ENCODE peak calls at places on chromosome 16, in nine cellular contexts. One of them, this sample, is unnamed.
A peak's percentile ranks its signal among the peaks of the same experiment; 100 is the strongest.

GRCh38 chr16:85782476-85782875 is 16.9 kb downstream of the EMC8 start:
- DNase-seq in T-helper 9 cell: no peak
- DNase-seq in SJSA1: no peak
- DNase-seq in activated CD8-positive, alpha-beta memory T cell treated with anti-CD3 and anti-CD28 coated beads, Interleukin-2, amount 10 ng/mL, durations not matched to agents 7 days and 5 days: no peak
- DNase-seq in neural crest cell: no peak
- DNase-seq in NCI-H2081: no peak
- DNase-seq in AG04450: no peak
- DNase-seq in nephron progenitor cell: no peak
- DNase-seq in activated naive CD4-positive, alpha-beta T cell treated with anti-CD3 and anti-CD28 coated beads, Interleukin-2, amount 50 U/mL, for 72 hours: no peak
- DNase-seq in this sample: no peak

GRCh38 chr16:77657016-77657415 is 65.3 kb upstream of the NUDT7 start:
- DNase-seq in T-helper 9 cell: no peak
- DNase-seq in SJSA1: no peak
- DNase-seq in activated CD8-positive, alpha-beta memory T cell treated with anti-CD3 and anti-CD28 coated beads, Interleukin-2, amount 10 ng/mL, durations not matched to agents 7 days and 5 days: no peak
- DNase-seq in neural crest cell: no peak
- DNase-seq in NCI-H2081: no peak
- DNase-seq in AG04450: no peak
- DNase-seq in nephron progenitor cell: no peak
- DNase-seq in activated naive CD4-positive, alpha-beta T cell treated with anti-CD3 and anti-CD28 coated beads, Interleukin-2, amount 50 U/mL, for 72 hours: no peak
- DNase-seq in this sample: no peak

GRCh38 chr16:3825103-3825502 is 55.4 kb downstream of the CREBBP start:
- DNase-seq in T-helper 9 cell: no peak
- DNase-seq in SJSA1: no peak
- DNase-seq in activated CD8-positive, alpha-beta memory T cell treated with anti-CD3 and anti-CD28 coated beads, Interleukin-2, amount 10 ng/mL, durations not matched to agents 7 days and 5 days: no peak
- DNase-seq in neural crest cell: no peak
- DNase-seq in NCI-H2081: no peak
- DNase-seq in AG04450: no peak
- DNase-seq in nephron progenitor cell: no peak
- DNase-seq in activated naive CD4-positive, alpha-beta T cell treated with anti-CD3 and anti-CD28 coated beads, Interleukin-2, amount 50 U/mL, for 72 hours: no peak
- DNase-seq in this sample: peak; percentile 46

GRCh38 chr16:71883193-71883848 is 661 bp downstream of the ZNF821 start:
- DNase-seq in T-helper 9 cell: peak; percentile 51
- DNase-seq in SJSA1: no peak
- DNase-seq in activated CD8-positive, alpha-beta memory T cell treated with anti-CD3 and anti-CD28 coated beads, Interleukin-2, amount 10 ng/mL, durations not matched to agents 7 days and 5 days: peak; percentile 59
- DNase-seq in neural crest cell: peak; percentile 43
- DNase-seq in NCI-H2081: no peak
- DNase-seq in AG04450: no peak
- DNase-seq in nephron progenitor cell: peak; percentile 71
- DNase-seq in activated naive CD4-positive, alpha-beta T cell treated with anti-CD3 and anti-CD28 coated beads, Interleukin-2, amount 50 U/mL, for 72 hours: no peak
- DNase-seq in this sample: no peak

GRCh38 chr16:57041182-57042156 is 50.9 kb upstream of the CPNE2 start:
- DNase-seq in T-helper 9 cell: peak; percentile 67
- DNase-seq in SJSA1: no peak
- DNase-seq in activated CD8-positive, alpha-beta memory T cell treated with anti-CD3 and anti-CD28 coated beads, Interleukin-2, amount 10 ng/mL, durations not matched to agents 7 days and 5 days: peak; percentile 94
- DNase-seq in neural crest cell: no peak
- DNase-seq in NCI-H2081: no peak
- DNase-seq in AG04450: no peak
- DNase-seq in nephron progenitor cell: no peak
- DNase-seq in activated naive CD4-positive, alpha-beta T cell treated with anti-CD3 and anti-CD28 coated beads, Interleukin-2, amount 50 U/mL, for 72 hours: peak; percentile 92
- DNase-seq in this sample: no peak

GRCh38 chr16:48329138-48329537 is 56.1 kb downstream of the SIAH1 start:
- DNase-seq in T-helper 9 cell: no peak
- DNase-seq in SJSA1: no peak
- DNase-seq in activated CD8-positive, alpha-beta memory T cell treated with anti-CD3 and anti-CD28 coated beads, Interleukin-2, amount 10 ng/mL, durations not matched to agents 7 days and 5 days: no peak
- DNase-seq in neural crest cell: no peak
- DNase-seq in NCI-H2081: no peak
- DNase-seq in AG04450: no peak
- DNase-seq in nephron progenitor cell: no peak
- DNase-seq in activated naive CD4-positive, alpha-beta T cell treated with anti-CD3 and anti-CD28 coated beads, Interleukin-2, amount 50 U/mL, for 72 hours: no peak
- DNase-seq in this sample: no peak

GRCh38 chr16:2511128-2511785 is 2.5 kb upstream of the ATP6V0C start:
- DNase-seq in T-helper 9 cell: no peak
- DNase-seq in SJSA1: peak; percentile 61
- DNase-seq in activated CD8-positive, alpha-beta memory T cell treated with anti-CD3 and anti-CD28 coated beads, Interleukin-2, amount 10 ng/mL, durations not matched to agents 7 days and 5 days: no peak
- DNase-seq in neural crest cell: no peak
- DNase-seq in NCI-H2081: no peak
- DNase-seq in AG04450: peak; percentile 20
- DNase-seq in nephron progenitor cell: peak; percentile 51
- DNase-seq in activated naive CD4-positive, alpha-beta T cell treated with anti-CD3 and anti-CD28 coated beads, Interleukin-2, amount 50 U/mL, for 72 hours: no peak
- DNase-seq in this sample: no peak

GRCh38 chr16:35795361-35796029 is 2336.1 kb downstream of the TP53TG3F start:
- DNase-seq in T-helper 9 cell: no peak
- DNase-seq in SJSA1: no peak
- DNase-seq in activated CD8-positive, alpha-beta memory T cell treated with anti-CD3 and anti-CD28 coated beads, Interleukin-2, amount 10 ng/mL, durations not matched to agents 7 days and 5 days: no peak
- DNase-seq in neural crest cell: no peak
- DNase-seq in NCI-H2081: peak; percentile 4
- DNase-seq in AG04450: no peak
- DNase-seq in nephron progenitor cell: no peak
- DNase-seq in activated naive CD4-positive, alpha-beta T cell treated with anti-CD3 and anti-CD28 coated beads, Interleukin-2, amount 50 U/mL, for 72 hours: no peak
- DNase-seq in this sample: no peak

GRCh38 chr16:84806256-84806889 is 13.4 kb upstream of the CRISPLD2 start:
- DNase-seq in T-helper 9 cell: no peak
- DNase-seq in SJSA1: peak; percentile 97
- DNase-seq in activated CD8-positive, alpha-beta memory T cell treated with anti-CD3 and anti-CD28 coated beads, Interleukin-2, amount 10 ng/mL, durations not matched to agents 7 days and 5 days: peak; percentile 46
- DNase-seq in neural crest cell: no peak
- DNase-seq in NCI-H2081: no peak
- DNase-seq in AG04450: peak; percentile 71
- DNase-seq in nephron progenitor cell: no peak
- DNase-seq in activated naive CD4-positive, alpha-beta T cell treated with anti-CD3 and anti-CD28 coated beads, Interleukin-2, amount 50 U/mL, for 72 hours: peak; percentile 61
- DNase-seq in this sample: no peak

GRCh38 chr16:10509534-10510025 is 70.8 kb downstream of the EMP2 start:
- DNase-seq in T-helper 9 cell: peak; percentile 50
- DNase-seq in SJSA1: peak; percentile 52
- DNase-seq in activated CD8-positive, alpha-beta memory T cell treated with anti-CD3 and anti-CD28 coated beads, Interleukin-2, amount 10 ng/mL, durations not matched to agents 7 days and 5 days: peak; percentile 75
- DNase-seq in neural crest cell: peak; percentile 71
- DNase-seq in NCI-H2081: peak; percentile 64
- DNase-seq in AG04450: peak; percentile 65
- DNase-seq in nephron progenitor cell: peak; percentile 69
- DNase-seq in activated naive CD4-positive, alpha-beta T cell treated with anti-CD3 and anti-CD28 coated beads, Interleukin-2, amount 50 U/mL, for 72 hours: no peak
- DNase-seq in this sample: no peak

GRCh38 chr16:31875112-31875803 is 1.7 kb downstream of the ZNF267 start:
- DNase-seq in T-helper 9 cell: no peak
- DNase-seq in SJSA1: no peak
- DNase-seq in activated CD8-positive, alpha-beta memory T cell treated with anti-CD3 and anti-CD28 coated beads, Interleukin-2, amount 10 ng/mL, durations not matched to agents 7 days and 5 days: peak; percentile 49
- DNase-seq in neural crest cell: no peak
- DNase-seq in NCI-H2081: no peak
- DNase-seq in AG04450: no peak
- DNase-seq in nephron progenitor cell: no peak
- DNase-seq in activated naive CD4-positive, alpha-beta T cell treated with anti-CD3 and anti-CD28 coated beads, Interleukin-2, amount 50 U/mL, for 72 hours: no peak
- DNase-seq in this sample: no peak

GRCh38 chr16:85114909-85115567 is 2.8 kb upstream of the CIBAR2 start:
- DNase-seq in T-helper 9 cell: peak; percentile 75
- DNase-seq in SJSA1: peak; percentile 90
- DNase-seq in activated CD8-positive, alpha-beta memory T cell treated with anti-CD3 and anti-CD28 coated beads, Interleukin-2, amount 10 ng/mL, durations not matched to agents 7 days and 5 days: peak; percentile 90
- DNase-seq in neural crest cell: peak; percentile 98
- DNase-seq in NCI-H2081: peak; percentile 58
- DNase-seq in AG04450: peak; percentile 56
- DNase-seq in nephron progenitor cell: peak; percentile 99
- DNase-seq in activated naive CD4-positive, alpha-beta T cell treated with anti-CD3 and anti-CD28 coated beads, Interleukin-2, amount 50 U/mL, for 72 hours: peak; percentile 86
- DNase-seq in this sample: peak; percentile 20

GRCh38 chr16:86061318-86061695 is 162.3 kb downstream of the IRF8 start:
- DNase-seq in T-helper 9 cell: no peak
- DNase-seq in SJSA1: no peak
- DNase-seq in activated CD8-positive, alpha-beta memory T cell treated with anti-CD3 and anti-CD28 coated beads, Interleukin-2, amount 10 ng/mL, durations not matched to agents 7 days and 5 days: no peak
- DNase-seq in neural crest cell: no peak
- DNase-seq in NCI-H2081: no peak
- DNase-seq in AG04450: no peak
- DNase-seq in nephron progenitor cell: no peak
- DNase-seq in activated naive CD4-positive, alpha-beta T cell treated with anti-CD3 and anti-CD28 coated beads, Interleukin-2, amount 50 U/mL, for 72 hours: no peak
- DNase-seq in this sample: no peak

GRCh38 chr16:66388350-66389139 is 22.1 kb downstream of the CDH5 start:
- DNase-seq in T-helper 9 cell: no peak
- DNase-seq in SJSA1: peak; percentile 11
- DNase-seq in activated CD8-positive, alpha-beta memory T cell treated with anti-CD3 and anti-CD28 coated beads, Interleukin-2, amount 10 ng/mL, durations not matched to agents 7 days and 5 days: no peak
- DNase-seq in neural crest cell: no peak
- DNase-seq in NCI-H2081: no peak
- DNase-seq in AG04450: no peak
- DNase-seq in nephron progenitor cell: no peak
- DNase-seq in activated naive CD4-positive, alpha-beta T cell treated with anti-CD3 and anti-CD28 coated beads, Interleukin-2, amount 50 U/mL, for 72 hours: no peak
- DNase-seq in this sample: no peak

GRCh38 chr16:53089434-53090270 is 34.9 kb downstream of the CHD9 start:
- DNase-seq in T-helper 9 cell: no peak
- DNase-seq in SJSA1: no peak
- DNase-seq in activated CD8-positive, alpha-beta memory T cell treated with anti-CD3 and anti-CD28 coated beads, Interleukin-2, amount 10 ng/mL, durations not matched to agents 7 days and 5 days: no peak
- DNase-seq in neural crest cell: no peak
- DNase-seq in NCI-H2081: no peak
- DNase-seq in AG04450: no peak
- DNase-seq in nephron progenitor cell: no peak
- DNase-seq in activated naive CD4-positive, alpha-beta T cell treated with anti-CD3 and anti-CD28 coated beads, Interleukin-2, amount 50 U/mL, for 72 hours: no peak
- DNase-seq in this sample: no peak

This sample was measured in HS-5.